ENCODE peak calls at places on chromosomes 6 and 20, in six cellular contexts. E is uterus, T is psoas muscle, W is brain microvascular endothelial cell, L is cardiac muscle cell, N is A673. G is an unnamed sample.

GRCh38 chr20:58043866-58044140 is 184.7 kb downstream of the ANKRD60 start:
- DNase-seq in W (no peak), N (no peak), T (no peak), L (no peak), E (no peak), G (no peak)

GRCh38 chr6:39029156-39030011 is 19.2 kb upstream of the GLP1R start:
- DNase-seq in T (no peak), N (peak), W (peak), E (no peak), L (peak), G (no peak)

GRCh38 chr6:131231103-131231502 is 95.8 kb downstream of the AKAP7 start:
- DNase-seq in T (no peak), E (no peak), N (no peak), W (no peak), L (peak), G (no peak)

GRCh38 chr20:9903048-9903651 is 64.3 kb upstream of the PAK5 start:
- DNase-seq in N (peak), W (no peak), E (no peak), T (no peak), L (peak), G (no peak)

GRCh38 chr6:106300020-106300772 is 25.4 kb downstream of the ATG5 start:
- DNase-seq in W (no peak), T (no peak), L (no peak), E (no peak), N (no peak), G (no peak)

GRCh38 chr20:9660236-9660868 is 146.0 kb downstream of the LAMP5 start:
- DNase-seq in T (no peak), W (no peak), N (peak), E (no peak), L (peak), G (peak)

GRCh38 chr6:68226460-68226859 is 408.6 kb upstream of the ADGRB3 start:
- DNase-seq in E (no peak), N (peak), L (peak), W (no peak), T (no peak), G (no peak)

GRCh38 chr6:51182884-51183283 is 364.2 kb downstream of the TFAP2B start:
- DNase-seq in W (no peak), T (no peak), N (no peak), E (no peak), L (no peak), G (no peak)

GRCh38 chr6:83463886-83464285 is 33.0 kb upstream of the ME1 start:
- DNase-seq in L (peak), W (no peak), N (no peak), E (no peak), T (no peak), G (no peak)

GRCh38 chr6:83417880-83418663 is 12.8 kb downstream of the ME1 start:
- DNase-seq in T (no peak), L (peak), W (peak), E (no peak), N (peak), G (peak)

GRCh38 chr6:1911476-1911875 is 301.8 kb downstream of the FOXC1 start:
- DNase-seq in E (no peak), L (peak), W (no peak), T (no peak), N (peak), G (no peak)

GRCh38 chr6:46014054-46014453 is 1.6 kb downstream of the CLIC5 start:
- DNase-seq in E (no peak), T (no peak), N (no peak), W (no peak), L (no peak), G (no peak)

GRCh38 chr6:43047998-43048397 is 5.7 kb downstream of the CUL7 start:
- DNase-seq in T (no peak), W (no peak), E (no peak), N (no peak), L (no peak), G (no peak)

GRCh38 chr6:37822851-37823682 is 3.5 kb downstream of the ZFAND3 start:
- DNase-seq in L (peak), N (peak), E (no peak), T (no peak), W (peak), G (peak)

GRCh38 chr6:41755895-41756294 is 8.7 kb upstream of the PGC start:
- DNase-seq in L (no peak), T (no peak), W (no peak), N (no peak), E (no peak), G (no peak)

GRCh38 chr6:47353822-47354221 is 44.1 kb upstream of the TNFRSF21 start:
- DNase-seq in E (no peak), T (no peak), L (peak), W (no peak), N (peak), G (no peak)

GRCh38 chr6:17583811-17584210 is 16.3 kb upstream of the FAM8A1 start:
- DNase-seq in E (no peak), L (peak), W (peak), T (no peak), N (no peak), G (peak)

GRCh38 chr6:165883851-165884640 is 221.0 kb upstream of the PDE10A start:
- DNase-seq in W (peak), N (no peak), T (no peak), E (no peak), L (peak), G (peak)

GRCh38 chr6:159466934-159467333 is 226.1 kb downstream of the SOD2 start:
- DNase-seq in T (no peak), L (no peak), N (no peak), W (no peak), E (no peak), G (no peak)

GRCh38 chr6:159470400-159470799 is 222.6 kb downstream of the SOD2 start:
- DNase-seq in T (no peak), L (no peak), W (no peak), E (no peak), N (no peak), G (no peak)

GRCh38 chr6:159473435-159473834 is 219.6 kb downstream of the SOD2 start:
- DNase-seq in N (no peak), L (no peak), T (no peak), E (no peak), W (no peak), G (no peak)

GRCh38 chr6:159467473-159468041 is 225.5 kb downstream of the SOD2 start:
- DNase-seq in N (no peak), E (no peak), W (peak), T (no peak), L (no peak), G (no peak)

GRCh38 chr6:159469449-159469848 is 223.6 kb downstream of the SOD2 start:
- DNase-seq in N (no peak), E (no peak), L (no peak), T (no peak), W (no peak), G (no peak)
- H3K27ac ChIP-seq in N (no peak), E (no peak), L (no peak), T (no peak), W (no peak), G (no peak)

DNA sequence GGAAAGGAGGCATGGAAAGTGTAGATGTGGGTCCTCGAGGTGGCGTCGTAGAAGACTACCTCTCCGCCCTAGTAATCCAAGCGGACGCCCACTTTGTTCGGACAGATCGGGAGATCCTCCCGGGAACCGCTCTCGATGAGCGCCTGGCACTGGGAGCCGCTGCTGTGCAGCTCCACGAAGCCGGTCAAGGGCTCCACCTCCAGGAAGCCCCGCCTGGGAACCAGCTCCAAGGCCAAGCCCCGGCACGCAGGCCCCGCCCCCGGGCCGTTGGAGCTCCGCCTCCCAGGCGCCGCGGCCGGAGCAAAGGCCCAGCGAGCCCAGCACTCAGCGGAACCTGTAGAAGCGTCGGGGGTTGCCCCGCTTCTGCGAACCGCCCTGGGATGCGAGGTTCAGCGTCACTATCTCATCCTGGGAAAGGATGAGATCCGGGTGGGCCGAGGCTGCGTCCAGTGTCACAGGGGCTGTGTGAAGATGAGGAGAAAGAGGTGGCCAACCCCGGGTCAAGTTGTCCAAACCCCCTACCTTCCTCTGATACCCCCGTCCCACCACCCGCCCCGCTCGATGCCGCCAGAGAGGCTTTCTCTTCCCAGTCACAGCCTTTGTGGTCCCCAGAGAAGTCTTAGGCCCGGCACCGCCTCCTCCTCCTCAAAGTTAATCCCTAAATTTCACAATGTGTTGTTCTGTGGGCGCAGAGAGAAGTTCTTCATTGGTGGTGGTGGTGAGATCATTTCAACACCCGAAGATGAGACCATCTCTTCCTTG is 10.8 kb downstream of the TRIM31 start:
- DNase-seq in N (peak), T (peak), E (peak), L (peak), W (peak), G (peak)
- H3K27ac ChIP-seq in N (peak), T (peak), E (peak), L (no peak), W (no peak), G (no peak)

DNA sequence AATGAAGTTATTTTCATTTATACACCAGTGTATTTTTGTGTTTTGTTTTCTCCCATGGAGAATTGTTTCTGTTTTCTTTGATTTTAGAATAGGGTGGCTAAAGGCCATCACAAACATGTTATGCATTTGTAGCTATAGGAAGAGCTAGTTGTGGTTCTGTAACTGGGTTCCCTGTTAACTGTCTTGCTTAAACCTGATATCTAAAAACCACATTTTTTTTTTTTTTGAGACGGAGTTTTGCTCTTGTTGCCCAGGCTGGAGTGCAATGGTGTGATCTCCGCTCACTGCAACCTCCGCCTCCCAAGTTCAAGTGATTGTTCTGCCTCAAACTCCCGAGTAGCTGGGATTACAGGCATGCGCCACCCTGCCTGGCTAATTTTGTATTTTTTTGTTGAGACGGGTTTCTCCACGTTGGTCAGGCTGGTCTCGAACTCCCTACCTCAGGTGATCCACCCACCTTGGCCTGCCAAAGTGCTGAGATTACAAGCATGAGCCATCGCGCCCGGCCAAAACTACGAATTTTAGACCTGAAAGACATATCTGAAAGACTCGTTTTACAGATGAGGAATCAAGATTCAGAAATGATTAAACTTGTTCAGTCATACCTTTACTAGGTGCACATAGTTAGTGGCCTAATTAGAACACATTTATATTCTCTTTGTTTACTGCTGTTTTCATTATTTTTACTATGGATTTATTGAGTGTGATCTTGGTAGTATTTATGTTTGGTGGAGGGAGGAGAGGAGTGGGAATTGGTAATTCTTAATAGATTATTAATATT is 18.0 kb downstream of the SCAF8 start:
- DNase-seq in T (no peak), N (no peak), W (no peak), E (no peak), L (no peak), G (no peak)
- H3K27ac ChIP-seq in T (no peak), N (no peak), W (no peak), E (no peak), L (no peak), G (no peak)

GRCh38 chr6:33247977-33248642 is 23.6 kb downstream of the VPS52 start:
- DNase-seq in E (peak), T (peak), N (peak), L (peak), W (peak), G (peak)
- H3K27ac ChIP-seq in E (peak), T (peak), N (peak), L (no peak), W (peak), G (peak)

GRCh38 chr20:1861347-1861987 is 33.7 kb upstream of the SIRPA start:
- DNase-seq in T (no peak), N (no peak), E (no peak), L (no peak), W (peak), G (peak)

GRCh38 chr20:1861996-1862664 is 33.1 kb upstream of the SIRPA start:
- DNase-seq in L (no peak), T (no peak), E (no peak), N (no peak), W (no peak), G (no peak)

GRCh38 chr20:1862665-1863059 is 32.5 kb upstream of the SIRPA start:
- DNase-seq in T (no peak), E (no peak), N (no peak), L (no peak), W (no peak), G (no peak)

GRCh38 chr20:1858859-1859258 is 36.3 kb upstream of the SIRPA start:
- DNase-seq in E (no peak), T (no peak), N (no peak), W (no peak), L (peak), G (peak)

GRCh38 chr20:1860446-1860845 is 34.8 kb upstream of the SIRPA start:
- DNase-seq in E (no peak), W (peak), N (no peak), T (no peak), L (peak), G (peak)
- H3K27ac ChIP-seq in E (no peak), W (no peak), N (peak), T (no peak), L (no peak), G (peak)

GRCh38 chr20:63567382-63568169 is 6.5 kb downstream of the HELZ2 start:
- DNase-seq in E (no peak), N (no peak), W (peak), T (peak), L (peak), G (no peak)
- H3K27ac ChIP-seq in E (no peak), N (no peak), W (no peak), T (no peak), L (no peak), G (no peak)

DNA sequence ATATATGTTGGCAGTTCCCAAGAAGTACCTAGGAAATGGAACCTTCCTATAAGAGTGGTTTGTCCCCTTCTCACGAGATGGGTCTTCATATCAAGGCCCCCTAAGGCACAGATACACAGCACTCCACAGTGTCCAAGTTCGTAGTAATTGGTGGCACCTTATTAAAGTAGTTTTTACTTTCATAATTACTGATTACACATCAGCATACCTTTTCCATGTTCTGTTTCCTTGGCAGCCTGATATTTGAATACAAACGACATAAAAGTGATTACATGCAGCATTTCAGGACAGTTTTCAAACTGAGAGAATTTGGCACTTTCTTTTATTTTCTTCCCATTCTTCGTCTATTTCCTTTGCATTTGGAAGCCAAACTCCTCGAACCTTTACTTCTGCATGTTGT is 139.6 kb downstream of the MTHFD1L start:
- DNase-seq in N (no peak), L (peak), T (no peak), W (no peak), E (no peak), G (no peak)
- H3K27ac ChIP-seq in N (peak), L (no peak), T (peak), W (peak), E (peak), G (peak)